ENCODE peak calls at places on chromosomes 11 and 22, in seven cellular contexts. T is fibroblast of mammary gland, K is fibroblast of pulmonary artery, F is spleen, I is epithelial cell of proximal tubule, L is brain microvascular endothelial cell, J is RWPE2. S is an unnamed sample.

GRCh38 chr11:130480166-130480565 is 31.7 kb downstream of the ADAMTS15 start:
- DNase-seq in T (no peak), K (peak; percentile 94), F (no peak), I (no peak), L (peak; percentile 81), J (no peak), S (no peak)

GRCh38 chr22:37320726-37321286 is 38.5 kb downstream of the CYTH4 start:
- DNase-seq in T (no peak), K (no peak), F (no peak), I (no peak), L (no peak), J (no peak), S (no peak)

GRCh38 chr22:21624880-21625791 is 4.7 kb downstream of the YDJC start:
- DNase-seq in T (no peak), K (no peak), F (no peak), I (no peak), L (no peak), J (no peak), S (no peak)

GRCh38 chr11:76701701-76702100 is 31.2 kb upstream of the LRRC32 start:
- DNase-seq in T (peak; percentile 82), K (peak; percentile 50), F (peak; percentile 42), I (no peak), L (peak; percentile 34), J (no peak), S (no peak)

GRCh38 chr11:103396237-103396636 is 287.0 kb downstream of the DYNC2H1 start:
- DNase-seq in T (no peak), K (no peak), F (no peak), I (no peak), L (no peak), J (no peak), S (no peak)

GRCh38 chr11:11510939-11511338 is 110.9 kb downstream of the GALNT18 start:
- DNase-seq in T (no peak), K (no peak), F (no peak), I (no peak), L (no peak), J (no peak), S (no peak)

GRCh38 chr11:75298191-75298590 is 53.3 kb downstream of the ARRB1 start:
- DNase-seq in T (peak; percentile 25), K (no peak), F (no peak), I (no peak), L (no peak), J (no peak), S (no peak)

GRCh38 chr11:19441752-19442553 is 201.2 kb upstream of the E2F8 start:
- DNase-seq in T (peak; percentile 98), K (peak; percentile 97), F (no peak), I (peak; percentile 79), L (peak; percentile 97), J (peak; percentile 89), S (no peak)

GRCh38 chr11:70333206-70333605 is 62.7 kb downstream of the PPFIA1 start:
- DNase-seq in T (peak; percentile 81), K (peak; percentile 46), F (no peak), I (no peak), L (no peak), J (no peak), S (no peak)

GRCh38 chr22:50600541-50600940 is at the start of gene MAPK8IP2:
- DNase-seq in T (no peak), K (no peak), F (peak; percentile 70), I (no peak), L (no peak), J (no peak), S (no peak)

GRCh38 chr11:77081976-77082836 is 15.4 kb downstream of the CAPN5 start:
- DNase-seq in T (no peak), K (no peak), F (peak; percentile 68), I (no peak), L (no peak), J (peak; percentile 34), S (no peak)

GRCh38 chr11:1060885-1061616 is 13.6 kb upstream of the MUC2 start:
- DNase-seq in T (peak; percentile 30), K (peak; percentile 71), F (peak; percentile 80), I (no peak), L (peak; percentile 83), J (peak; percentile 84), S (no peak)

GRCh38 chr11:65279713-65280459 is 18.1 kb downstream of the POLA2 start:
- DNase-seq in T (peak; percentile 97), K (peak; percentile 97), F (no peak), I (peak; percentile 89), L (peak; percentile 99), J (peak; percentile 79), S (no peak)

GRCh38 chr11:120088056-120088455 is 49.9 kb downstream of the TRIM29 start:
- DNase-seq in T (no peak), K (no peak), F (no peak), I (no peak), L (no peak), J (no peak), S (no peak)

GRCh38 chr11:41286751-41287150 is 172.7 kb downstream of the LRRC4C start:
- DNase-seq in T (no peak), K (no peak), F (no peak), I (no peak), L (no peak), J (no peak), S (no peak)

GRCh38 chr11:41282436-41282835 is 177.0 kb downstream of the LRRC4C start:
- DNase-seq in T (no peak), K (no peak), F (no peak), I (no peak), L (no peak), J (no peak), S (no peak)

GRCh38 chr11:41283196-41283930 is 176.1 kb downstream of the LRRC4C start:
- DNase-seq in T (no peak), K (no peak), F (no peak), I (no peak), L (no peak), J (no peak), S (no peak)

DNA sequence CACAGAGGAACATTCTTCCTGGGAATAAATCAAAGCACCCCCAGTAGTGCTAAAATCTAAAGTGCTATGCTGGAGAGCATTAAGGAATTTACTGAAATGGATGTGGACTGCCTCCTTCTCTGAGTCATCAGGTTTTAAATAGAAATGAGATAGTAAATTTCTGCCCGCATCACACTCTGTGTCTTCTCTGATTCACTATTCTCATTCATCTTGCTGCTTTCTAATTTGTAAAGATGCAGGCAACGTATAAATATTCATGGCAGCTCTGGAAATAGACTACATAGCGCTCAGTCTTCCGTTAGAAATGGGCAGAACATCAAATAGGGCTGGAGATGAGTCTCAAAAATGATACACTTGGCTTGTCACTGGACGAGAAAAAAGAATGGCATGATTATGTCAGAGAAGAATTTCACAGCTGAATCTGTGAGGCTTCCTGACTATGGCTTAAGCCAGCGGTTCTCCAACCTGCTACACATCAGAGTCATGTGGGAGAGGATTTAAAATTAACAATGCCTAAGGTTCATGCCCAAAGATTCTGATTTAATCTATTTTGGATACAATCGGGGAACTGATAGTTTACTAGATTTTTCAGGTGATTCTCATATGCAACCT is 178.2 kb downstream of the LRRC4C start:
- DNase-seq in T (no peak), K (peak; percentile 16), F (no peak), I (peak; percentile 38), L (peak; percentile 50), J (no peak), S (no peak)
- TF ChIP-seq CTCF in T (no peak), K (no peak), F (no peak), I (no peak), L (no peak), J (no peak), S (no peak)

GRCh38 chr11:30853470-30853869 is 267.3 kb upstream of the MPPED2 start:
- DNase-seq in T (no peak), K (no peak), F (no peak), I (no peak), L (no peak), J (no peak), S (no peak)

GRCh38 chr11:30852091-30852490 is 265.9 kb upstream of the MPPED2 start:
- DNase-seq in T (no peak), K (no peak), F (no peak), I (no peak), L (no peak), J (no peak), S (no peak)

GRCh38 chr11:30852645-30853044 is 266.5 kb upstream of the MPPED2 start:
- DNase-seq in T (no peak), K (no peak), F (no peak), I (no peak), L (no peak), J (no peak), S (no peak)

GRCh38 chr11:30859709-30860108 is 273.6 kb upstream of the MPPED2 start:
- DNase-seq in T (no peak), K (no peak), F (no peak), I (no peak), L (no peak), J (no peak), S (no peak)

GRCh38 chr11:30855383-30856006 is 269.3 kb upstream of the MPPED2 start:
- DNase-seq in T (peak; percentile 2), K (peak; percentile 31), F (no peak), I (peak; percentile 3), L (no peak), J (no peak), S (no peak)
- TF ChIP-seq CTCF in T (peak; percentile 3), K (peak; percentile 33), F (peak; percentile 26), I (peak; percentile 52), L (no peak), J (peak; percentile 54), S (no peak)

DNA sequence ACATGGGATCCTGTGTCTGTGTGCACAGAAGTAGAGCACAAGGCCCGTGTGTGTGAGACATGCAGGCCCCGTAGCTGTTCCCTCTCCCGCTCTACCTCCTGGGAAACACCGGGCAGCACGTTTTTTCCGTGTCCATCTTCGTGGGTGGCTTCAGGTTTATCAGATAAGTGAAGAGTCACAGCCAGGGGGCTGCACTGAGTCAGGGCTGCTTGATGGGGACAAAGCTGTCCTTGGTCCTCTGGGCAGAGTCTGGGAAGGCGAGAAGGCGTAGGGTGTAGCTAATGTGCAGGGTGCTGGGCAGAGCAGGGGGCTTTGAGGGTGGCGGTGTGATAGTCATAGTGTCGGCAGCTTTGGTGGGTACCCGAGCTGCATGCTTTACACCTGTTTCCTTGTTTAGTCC is 23.7 kb downstream of the INCENP start:
- DNase-seq in T (no peak), K (no peak), F (peak; percentile 37), I (no peak), L (no peak), J (no peak), S (no peak)
- TF ChIP-seq CTCF in T (peak; percentile 3), K (no peak), F (no peak), I (peak; percentile 11), L (peak; percentile 17), J (no peak), S (no peak)

DNA sequence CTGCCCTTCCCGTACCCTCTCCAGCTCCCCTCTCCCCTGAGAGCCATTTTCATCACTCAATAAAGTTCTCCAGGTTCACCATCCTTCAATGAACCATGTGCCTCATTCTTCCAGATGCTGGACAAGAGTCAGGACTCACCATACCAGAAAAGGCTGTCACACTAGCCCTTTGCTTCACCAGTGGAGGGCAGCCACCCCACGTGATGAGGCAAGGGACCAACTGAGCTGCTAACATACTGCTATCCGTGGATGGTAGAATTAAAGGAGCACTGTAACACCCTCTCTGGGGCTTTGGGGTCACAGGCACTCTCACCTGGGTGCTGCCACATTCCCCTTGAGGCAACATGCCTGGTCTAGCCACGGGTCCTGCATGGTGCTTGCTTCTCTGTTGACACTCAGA is 13.1 kb upstream of the OR5I1 start:
- DNase-seq in T (no peak), K (no peak), F (no peak), I (no peak), L (no peak), J (no peak), S (no peak)
- TF ChIP-seq CTCF in T (no peak), K (no peak), F (no peak), I (no peak), L (no peak), J (no peak), S (no peak)

S was measured in CD4-positive, alpha-beta T cell.